ENCODE peak calls at places on chromosomes 2 and 18, in six cellular contexts. U is heart left ventricle, B is tibial artery, I is Kasumi-1, Q is fibroblast of pulmonary artery, J is AG08395. T is an unnamed sample.

GRCh38 chr2:69720404-69720803 is 21.5 kb upstream of the ANXA4 start:
- DNase-seq in U (no peak), B (no peak), I (peak), Q (peak), J (peak), T (no peak)

GRCh38 chr2:85577386-85578242 is at the start of gene VAMP8:
- DNase-seq in U (peak), B (peak), I (peak), Q (no peak), J (no peak), T (peak)

GRCh38 chr2:240624950-240625621 is at the start of gene GPR35:
- DNase-seq in U (peak), B (peak), I (peak), Q (no peak), J (peak), T (no peak)

GRCh38 chr2:39728941-39729351 is 50.1 kb downstream of the THUMPD2 start:
- DNase-seq in U (peak), B (no peak), I (peak), Q (peak), J (peak), T (peak)

GRCh38 chr2:177306550-177306949 is 42.0 kb upstream of the NFE2L2 start:
- DNase-seq in U (no peak), B (no peak), I (no peak), Q (peak), J (peak), T (no peak)

GRCh38 chr18:13613099-13613498 is 113.3 kb downstream of the FAM210A start:
- DNase-seq in U (no peak), B (no peak), I (no peak), Q (no peak), J (no peak), T (no peak)

GRCh38 chr2:136104977-136105376 is 13.0 kb downstream of the CXCR4 start:
- DNase-seq in U (no peak), B (no peak), I (no peak), Q (no peak), J (no peak), T (no peak)

GRCh38 chr2:127197475-127198385 is 22.4 kb downstream of the CYP27C1 start:
- DNase-seq in U (no peak), B (no peak), I (peak), Q (peak), J (peak), T (peak)

GRCh38 chr2:218429951-218430692 is 11.2 kb downstream of the VIL1 start:
- DNase-seq in U (no peak), B (no peak), I (no peak), Q (no peak), J (no peak), T (no peak)

GRCh38 chr2:237341872-237342271 is 72.1 kb downstream of the COL6A3 start:
- DNase-seq in U (no peak), B (peak), I (no peak), Q (peak), J (no peak), T (peak)

GRCh38 chr2:149042881-149043280 is 4.4 kb downstream of the LYPD6B start:
- DNase-seq in U (no peak), B (no peak), I (no peak), Q (no peak), J (no peak), T (no peak)

GRCh38 chr2:157229572-157229971 is 27.9 kb upstream of the GALNT5 start:
- DNase-seq in U (no peak), B (no peak), I (no peak), Q (peak), J (peak), T (peak)

GRCh38 chr2:219252900-219253752 is at the start of gene TUBA4B:
- DNase-seq in U (peak), B (no peak), I (no peak), Q (peak), J (peak), T (peak)

GRCh38 chr2:206740800-206741199 is 22.6 kb upstream of the DYTN start:
- DNase-seq in U (no peak), B (no peak), I (no peak), Q (no peak), J (no peak), T (no peak)

GRCh38 chr2:170332676-170333402 is 154.9 kb downstream of the MYO3B start:
- DNase-seq in U (no peak), B (no peak), I (no peak), Q (no peak), J (no peak), T (no peak)

GRCh38 chr2:45649855-45650806 is 1.3 kb upstream of the PRKCE start:
- DNase-seq in U (peak), B (peak), I (peak), Q (peak), J (peak), T (peak)

GRCh38 chr2:96245609-96246390 is 20.0 kb downstream of the TMEM127 start:
- DNase-seq in U (no peak), B (no peak), I (peak), Q (peak), J (no peak), T (peak)

GRCh38 chr2:75208738-75209137 is 9.4 kb upstream of the TACR1 start:
- DNase-seq in U (no peak), B (no peak), I (no peak), Q (no peak), J (no peak), T (no peak)

GRCh38 chr2:175373001-175373727 is 191.7 kb upstream of the ATP5MC3 start:
- DNase-seq in U (no peak), B (no peak), I (peak), Q (peak), J (peak), T (no peak)